ENCODE peak calls at places on chromosomes 12 and 14, in eight cellular contexts. One of them, this sample, is unnamed.

GRCh38 chr12:6084261-6084968 is 40.1 kb downstream of the VWF start:
- DNase-seq in C1 segment of cervical spinal cord: no peak
- DNase-seq in adrenal gland: peak; percentile 78
- DNase-seq in astrocyte of the spinal cord: peak; percentile 61
- DNase-seq in amygdala: no peak
- DNase-seq in PC-3: peak; percentile 86
- DNase-seq in GM12865: no peak
- DNase-seq in T-cell: no peak
- DNase-seq in this sample: no peak

GRCh38 chr12:70268972-70269371 is 25.7 kb downstream of the CNOT2 start:
- DNase-seq in T-cell: no peak
- DNase-seq in C1 segment of cervical spinal cord: no peak
- DNase-seq in amygdala: no peak
- DNase-seq in PC-3: no peak
- DNase-seq in GM12865: no peak
- DNase-seq in adrenal gland: no peak
- DNase-seq in astrocyte of the spinal cord: no peak
- DNase-seq in this sample: no peak

GRCh38 chr12:124720019-124720686 is 143.5 kb downstream of the SCARB1 start:
- DNase-seq in GM12865: no peak
- DNase-seq in T-cell: no peak
- DNase-seq in adrenal gland: no peak
- DNase-seq in PC-3: peak; percentile 76
- DNase-seq in astrocyte of the spinal cord: peak; percentile 87
- DNase-seq in amygdala: no peak
- DNase-seq in C1 segment of cervical spinal cord: no peak
- DNase-seq in this sample: no peak

GRCh38 chr12:132557969-132558856 is 52.2 kb downstream of the LRCOL1 start:
- DNase-seq in GM12865: no peak
- DNase-seq in adrenal gland: no peak
- DNase-seq in T-cell: no peak
- DNase-seq in C1 segment of cervical spinal cord: no peak
- DNase-seq in PC-3: no peak
- DNase-seq in astrocyte of the spinal cord: no peak
- DNase-seq in amygdala: no peak
- DNase-seq in this sample: no peak

GRCh38 chr14:90137807-90138206 is 76.0 kb downstream of the KCNK13 start:
- DNase-seq in T-cell: no peak
- DNase-seq in GM12865: no peak
- DNase-seq in adrenal gland: no peak
- DNase-seq in astrocyte of the spinal cord: peak; percentile 7
- DNase-seq in PC-3: peak; percentile 23
- DNase-seq in amygdala: no peak
- DNase-seq in C1 segment of cervical spinal cord: no peak
- DNase-seq in this sample: no peak

GRCh38 chr12:52268212-52268611 is 6.2 kb upstream of the KRT86 start:
- DNase-seq in C1 segment of cervical spinal cord: no peak
- DNase-seq in T-cell: no peak
- DNase-seq in PC-3: peak; percentile 25
- DNase-seq in astrocyte of the spinal cord: peak; percentile 31
- DNase-seq in GM12865: no peak
- DNase-seq in adrenal gland: peak; percentile 38
- DNase-seq in amygdala: no peak
- DNase-seq in this sample: no peak

GRCh38 chr14:67004521-67004920 is 184.7 kb upstream of the GARIN2 start:
- DNase-seq in adrenal gland: no peak
- DNase-seq in astrocyte of the spinal cord: no peak
- DNase-seq in GM12865: no peak
- DNase-seq in PC-3: no peak
- DNase-seq in T-cell: no peak
- DNase-seq in C1 segment of cervical spinal cord: no peak
- DNase-seq in amygdala: no peak
- DNase-seq in this sample: no peak

GRCh38 chr12:18158774-18159557 is 69.0 kb upstream of the RERGL start:
- DNase-seq in PC-3: peak; percentile 49
- DNase-seq in C1 segment of cervical spinal cord: no peak
- DNase-seq in GM12865: peak; percentile 48
- DNase-seq in T-cell: no peak
- DNase-seq in astrocyte of the spinal cord: peak; percentile 19
- DNase-seq in adrenal gland: no peak
- DNase-seq in amygdala: no peak
- DNase-seq in this sample: peak; percentile 64

GRCh38 chr12:10235761-10236631 is 23.3 kb downstream of the GABARAPL1 start:
- DNase-seq in adrenal gland: no peak
- DNase-seq in astrocyte of the spinal cord: peak; percentile 44
- DNase-seq in GM12865: peak; percentile 60
- DNase-seq in C1 segment of cervical spinal cord: no peak
- DNase-seq in T-cell: no peak
- DNase-seq in amygdala: no peak
- DNase-seq in PC-3: peak; percentile 55
- DNase-seq in this sample: peak; percentile 57